ENCODE peak calls at places on chromosomes 11 and 22, in seven cellular contexts. One of them, this sample, is unnamed.
A peak's percentile ranks its signal among the peaks of the same experiment; 100 is the strongest.

GRCh38 chr11:46446343-46446751 is 54.8 kb upstream of the CHRM4 start:
- DNase-seq in neuronal stem cell: no peak
- DNase-seq in AG10803: peak; percentile 34
- DNase-seq in BE2C: no peak
- DNase-seq in brain microvascular endothelial cell: no peak
- DNase-seq in small intestine: no peak
- DNase-seq in lower leg skin: no peak
- DNase-seq in this sample: peak; percentile 28

GRCh38 chr22:28829358-28830181 is 29.2 kb upstream of the XBP1 start:
- DNase-seq in neuronal stem cell: peak; percentile 70
- DNase-seq in AG10803: peak; percentile 70
- DNase-seq in BE2C: peak; percentile 75
- DNase-seq in brain microvascular endothelial cell: peak; percentile 64
- DNase-seq in small intestine: peak; percentile 70
- DNase-seq in lower leg skin: peak; percentile 94
- DNase-seq in this sample: peak; percentile 22

GRCh38 chr11:2466869-2467694 is 22.3 kb downstream of the KCNQ1 start:
- DNase-seq in neuronal stem cell: no peak
- DNase-seq in AG10803: no peak
- DNase-seq in BE2C: no peak
- DNase-seq in brain microvascular endothelial cell: no peak
- DNase-seq in small intestine: peak; percentile 48
- DNase-seq in lower leg skin: peak; percentile 75
- DNase-seq in this sample: no peak

GRCh38 chr22:38572065-38572464 is 2.1 kb upstream of the DMC1 start:
- DNase-seq in neuronal stem cell: peak; percentile 17
- DNase-seq in AG10803: peak; percentile 61
- DNase-seq in BE2C: peak; percentile 39
- DNase-seq in brain microvascular endothelial cell: peak; percentile 65
- DNase-seq in small intestine: peak; percentile 51
- DNase-seq in lower leg skin: no peak
- DNase-seq in this sample: no peak

GRCh38 chr22:29621761-29622526 is 18.5 kb downstream of the NF2 start:
- DNase-seq in neuronal stem cell: no peak
- DNase-seq in AG10803: peak; percentile 97
- DNase-seq in BE2C: no peak
- DNase-seq in brain microvascular endothelial cell: peak; percentile 93
- DNase-seq in small intestine: peak; percentile 34
- DNase-seq in lower leg skin: no peak
- DNase-seq in this sample: peak; percentile 76

GRCh38 chr11:93659841-93660240 is 1.6 kb upstream of the CEP295 start:
- DNase-seq in neuronal stem cell: no peak
- DNase-seq in AG10803: no peak
- DNase-seq in BE2C: no peak
- DNase-seq in brain microvascular endothelial cell: no peak
- DNase-seq in small intestine: no peak
- DNase-seq in lower leg skin: no peak
- DNase-seq in this sample: no peak

GRCh38 chr11:58861533-58861932 is 17.0 kb upstream of the GLYATL2 start:
- DNase-seq in neuronal stem cell: no peak
- DNase-seq in AG10803: no peak
- DNase-seq in BE2C: no peak
- DNase-seq in brain microvascular endothelial cell: no peak
- DNase-seq in small intestine: no peak
- DNase-seq in lower leg skin: no peak
- DNase-seq in this sample: no peak

GRCh38 chr11:132054822-132055221 is 684.4 kb downstream of the NTM start:
- DNase-seq in neuronal stem cell: no peak
- DNase-seq in AG10803: peak; percentile 97
- DNase-seq in BE2C: no peak
- DNase-seq in brain microvascular endothelial cell: peak; percentile 84
- DNase-seq in small intestine: no peak
- DNase-seq in lower leg skin: no peak
- DNase-seq in this sample: peak; percentile 82

GRCh38 chr22:37303821-37304274 is 21.5 kb downstream of the CYTH4 start:
- DNase-seq in neuronal stem cell: no peak
- DNase-seq in AG10803: peak; percentile 83
- DNase-seq in BE2C: peak; percentile 49
- DNase-seq in brain microvascular endothelial cell: peak; percentile 91
- DNase-seq in small intestine: no peak
- DNase-seq in lower leg skin: no peak
- DNase-seq in this sample: peak; percentile 66

GRCh38 chr11:75346912-75347647 is 4.4 kb downstream of the ARRB1 start:
- DNase-seq in neuronal stem cell: no peak
- DNase-seq in AG10803: peak; percentile 77
- DNase-seq in BE2C: no peak
- DNase-seq in brain microvascular endothelial cell: no peak
- DNase-seq in small intestine: no peak
- DNase-seq in lower leg skin: no peak
- DNase-seq in this sample: no peak

GRCh38 chr22:45413368-45414211 is at the start of the genes RIBC2 and SMC1B:
- DNase-seq in neuronal stem cell: peak; percentile 64
- DNase-seq in AG10803: peak; percentile 68
- DNase-seq in BE2C: peak; percentile 90
- DNase-seq in brain microvascular endothelial cell: peak; percentile 63
- DNase-seq in small intestine: peak; percentile 77
- DNase-seq in lower leg skin: peak; percentile 93
- DNase-seq in this sample: peak; percentile 21

GRCh38 chr11:65216830-65217229 is 35.1 kb downstream of the CAPN1 start:
- DNase-seq in neuronal stem cell: no peak
- DNase-seq in AG10803: no peak
- DNase-seq in BE2C: no peak
- DNase-seq in brain microvascular endothelial cell: no peak
- DNase-seq in small intestine: no peak
- DNase-seq in lower leg skin: no peak
- DNase-seq in this sample: no peak

GRCh38 chr11:134742956-134743808 is 331.1 kb upstream of the B3GAT1 start:
- DNase-seq in neuronal stem cell: no peak
- DNase-seq in AG10803: no peak
- DNase-seq in BE2C: no peak
- DNase-seq in brain microvascular endothelial cell: peak; percentile 13
- DNase-seq in small intestine: peak; percentile 49
- DNase-seq in lower leg skin: peak; percentile 45
- DNase-seq in this sample: no peak

GRCh38 chr11:104094576-104094975 is 58.1 kb downstream of the DDI1 start:
- DNase-seq in neuronal stem cell: no peak
- DNase-seq in AG10803: peak; percentile 63
- DNase-seq in BE2C: no peak
- DNase-seq in brain microvascular endothelial cell: no peak
- DNase-seq in small intestine: no peak
- DNase-seq in lower leg skin: no peak
- DNase-seq in this sample: no peak

GRCh38 chr11:14422052-14422813 is 63.2 kb upstream of the RRAS2 start:
- DNase-seq in neuronal stem cell: peak; percentile 57
- DNase-seq in AG10803: peak; percentile 100
- DNase-seq in BE2C: peak; percentile 52
- DNase-seq in brain microvascular endothelial cell: peak; percentile 100
- DNase-seq in small intestine: peak; percentile 14
- DNase-seq in lower leg skin: peak; percentile 93
- DNase-seq in this sample: peak; percentile 99

GRCh38 chr11:61616443-61616842 is 35.6 kb upstream of the SYT7 start:
- DNase-seq in neuronal stem cell: no peak
- DNase-seq in AG10803: peak; percentile 19
- DNase-seq in BE2C: no peak
- DNase-seq in brain microvascular endothelial cell: peak; percentile 65
- DNase-seq in small intestine: no peak
- DNase-seq in lower leg skin: no peak
- DNase-seq in this sample: no peak

GRCh38 chr22:43992331-43992821 is 31.7 kb upstream of the PARVB start:
- DNase-seq in neuronal stem cell: no peak
- DNase-seq in AG10803: peak; percentile 85
- DNase-seq in BE2C: peak; percentile 27
- DNase-seq in brain microvascular endothelial cell: peak; percentile 6
- DNase-seq in small intestine: no peak
- DNase-seq in lower leg skin: no peak
- DNase-seq in this sample: peak; percentile 1

GRCh38 chr22:41989246-41989645 is 9.3 kb upstream of the WBP2NL start:
- DNase-seq in neuronal stem cell: no peak
- DNase-seq in AG10803: no peak
- DNase-seq in BE2C: no peak
- DNase-seq in brain microvascular endothelial cell: no peak
- DNase-seq in small intestine: no peak
- DNase-seq in lower leg skin: no peak
- DNase-seq in this sample: no peak

GRCh38 chr11:57493507-57494503 is 21.7 kb downstream of the SLC43A1 start:
- DNase-seq in neuronal stem cell: peak; percentile 48
- DNase-seq in AG10803: no peak
- DNase-seq in BE2C: peak; percentile 41
- DNase-seq in brain microvascular endothelial cell: no peak
- DNase-seq in small intestine: peak; percentile 60
- DNase-seq in lower leg skin: peak; percentile 92
- DNase-seq in this sample: no peak

GRCh38 chr11:12083380-12083779 is 27.0 kb upstream of the MICAL2 start:
- DNase-seq in neuronal stem cell: no peak
- DNase-seq in AG10803: no peak
- DNase-seq in BE2C: no peak
- DNase-seq in brain microvascular endothelial cell: no peak
- DNase-seq in small intestine: no peak
- DNase-seq in lower leg skin: peak; percentile 8
- DNase-seq in this sample: no peak

GRCh38 chr11:19316434-19316833 is 75.7 kb upstream of the E2F8 start:
- DNase-seq in neuronal stem cell: no peak
- DNase-seq in AG10803: peak; percentile 48
- DNase-seq in BE2C: no peak
- DNase-seq in brain microvascular endothelial cell: no peak
- DNase-seq in small intestine: no peak
- DNase-seq in lower leg skin: no peak
- DNase-seq in this sample: peak; percentile 39

GRCh38 chr11:2521081-2521480 is 76.3 kb downstream of the KCNQ1 start:
- DNase-seq in neuronal stem cell: no peak
- DNase-seq in AG10803: no peak
- DNase-seq in BE2C: peak; percentile 1
- DNase-seq in brain microvascular endothelial cell: no peak
- DNase-seq in small intestine: no peak
- DNase-seq in lower leg skin: peak; percentile 81
- DNase-seq in this sample: no peak

GRCh38 chr22:17580461-17581031 is 17.2 kb downstream of the SLC25A18 start:
- DNase-seq in neuronal stem cell: no peak
- DNase-seq in AG10803: no peak
- DNase-seq in BE2C: no peak
- DNase-seq in brain microvascular endothelial cell: no peak
- DNase-seq in small intestine: no peak
- DNase-seq in lower leg skin: no peak
- DNase-seq in this sample: no peak

GRCh38 chr11:124740277-124740882 is 638 bp downstream of the NRGN start:
- DNase-seq in neuronal stem cell: no peak
- DNase-seq in AG10803: no peak
- DNase-seq in BE2C: peak; percentile 53
- DNase-seq in brain microvascular endothelial cell: no peak
- DNase-seq in small intestine: no peak
- DNase-seq in lower leg skin: peak; percentile 88
- DNase-seq in this sample: no peak

GRCh38 chr11:103448966-103449365 is 339.7 kb downstream of the DYNC2H1 start:
- DNase-seq in neuronal stem cell: no peak
- DNase-seq in AG10803: no peak
- DNase-seq in BE2C: no peak
- DNase-seq in brain microvascular endothelial cell: no peak
- DNase-seq in small intestine: no peak
- DNase-seq in lower leg skin: no peak
- DNase-seq in this sample: no peak

DNA sequence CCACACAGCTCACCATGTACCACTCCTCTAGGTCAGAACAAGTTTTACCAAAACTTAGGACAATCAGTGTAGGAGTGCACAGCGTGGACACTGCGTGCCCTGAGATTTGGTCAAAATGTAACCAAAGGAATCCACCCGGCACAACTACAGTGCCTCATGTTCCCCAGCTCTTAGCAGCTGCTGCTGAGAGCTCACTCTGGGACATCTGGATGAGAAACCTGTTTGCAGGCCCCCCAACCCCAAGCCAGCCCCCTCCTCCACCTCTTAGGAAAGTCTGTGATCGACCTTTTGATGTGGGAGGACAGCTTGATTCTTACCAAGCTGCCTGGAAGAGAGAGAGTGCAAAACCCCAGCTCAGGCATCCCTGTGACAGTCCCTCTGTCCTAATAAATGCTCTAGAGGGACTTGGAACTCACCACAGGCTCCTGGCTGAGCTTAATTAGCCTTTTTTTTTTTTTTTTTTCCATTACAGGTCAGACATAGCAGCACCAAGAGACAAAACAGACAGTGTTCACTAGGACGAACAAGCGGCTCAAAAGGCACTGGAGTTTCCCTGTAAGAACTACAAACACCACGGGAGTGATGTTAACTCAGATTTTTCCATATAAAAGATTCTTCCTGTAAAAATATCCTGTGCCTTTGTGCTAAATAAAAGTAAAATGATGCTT is 101.2 kb upstream of the AKIP1 start:
- DNase-seq in neuronal stem cell: no peak
- DNase-seq in AG10803: peak; percentile 18
- DNase-seq in BE2C: no peak
- DNase-seq in brain microvascular endothelial cell: no peak
- DNase-seq in small intestine: peak; percentile 28
- DNase-seq in lower leg skin: no peak
- DNase-seq in this sample: no peak
- H3K4me3 ChIP-seq in neuronal stem cell: peak overlapping the region; percentile 75
- H3K4me3 ChIP-seq in AG10803: peak overlapping the region; percentile 89
- H3K4me3 ChIP-seq in BE2C: peak overlapping the region; percentile 76
- H3K4me3 ChIP-seq in brain microvascular endothelial cell: peak overlapping the region; percentile 62
- H3K4me3 ChIP-seq in small intestine: peak overlapping the region; percentile 59
- H3K4me3 ChIP-seq in lower leg skin: peak overlapping the region; percentile 33
- H3K4me3 ChIP-seq in this sample: peak overlapping the region; percentile 69

DNA sequence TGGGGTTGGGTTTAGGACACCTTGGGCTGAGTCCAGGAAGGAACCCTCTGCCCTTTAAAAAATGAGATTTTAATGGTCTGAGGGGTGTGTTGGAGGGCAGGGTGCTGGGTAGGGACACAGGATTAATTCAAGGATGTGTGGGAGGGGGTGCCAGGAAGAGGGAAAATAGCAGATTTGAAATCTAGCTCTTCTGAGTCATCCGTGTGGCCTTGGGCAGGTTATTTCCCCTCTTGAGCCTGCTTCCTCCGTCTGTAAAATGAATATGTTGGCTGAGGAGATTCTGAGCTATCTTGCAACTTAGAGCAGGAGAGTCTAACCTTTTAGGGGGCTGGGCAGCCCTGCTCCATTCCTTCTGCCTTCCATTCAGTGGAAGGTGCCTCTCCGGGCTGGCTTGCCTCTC is 3.0 kb downstream of the TSPAN18 start:
- DNase-seq in neuronal stem cell: no peak
- DNase-seq in AG10803: no peak
- DNase-seq in BE2C: no peak
- DNase-seq in brain microvascular endothelial cell: no peak
- DNase-seq in small intestine: no peak
- DNase-seq in lower leg skin: no peak
- DNase-seq in this sample: no peak
- H3K4me3 ChIP-seq in neuronal stem cell: no peak overlapping the region
- H3K4me3 ChIP-seq in AG10803: no peak overlapping the region
- H3K4me3 ChIP-seq in BE2C: no peak overlapping the region
- H3K4me3 ChIP-seq in brain microvascular endothelial cell: no peak overlapping the region
- H3K4me3 ChIP-seq in small intestine: no peak overlapping the region
- H3K4me3 ChIP-seq in lower leg skin: no peak overlapping the region
- H3K4me3 ChIP-seq in this sample: no peak overlapping the region

GRCh38 chr22:23538502-23538860 is 41.6 kb downstream of the IGLL1 start:
- DNase-seq in neuronal stem cell: no peak
- DNase-seq in AG10803: no peak
- DNase-seq in BE2C: no peak
- DNase-seq in brain microvascular endothelial cell: no peak
- DNase-seq in small intestine: no peak
- DNase-seq in lower leg skin: peak; percentile 75
- DNase-seq in this sample: no peak
- H3K4me3 ChIP-seq in neuronal stem cell: no peak overlapping the region
- H3K4me3 ChIP-seq in AG10803: no peak overlapping the region
- H3K4me3 ChIP-seq in BE2C: peak overlapping the region; percentile 15
- H3K4me3 ChIP-seq in brain microvascular endothelial cell: no peak overlapping the region
- H3K4me3 ChIP-seq in small intestine: no peak overlapping the region
- H3K4me3 ChIP-seq in lower leg skin: no peak overlapping the region
- H3K4me3 ChIP-seq in this sample: no peak overlapping the region

GRCh38 chr11:36454991-36455611 is 55.0 kb downstream of the TRAF6 start:
- DNase-seq in neuronal stem cell: peak; percentile 89
- DNase-seq in AG10803: peak; percentile 37
- DNase-seq in BE2C: no peak
- DNase-seq in brain microvascular endothelial cell: peak; percentile 18
- DNase-seq in small intestine: no peak
- DNase-seq in lower leg skin: no peak
- DNase-seq in this sample: no peak
- H3K4me3 ChIP-seq in neuronal stem cell: no peak overlapping the region
- H3K4me3 ChIP-seq in AG10803: no peak overlapping the region
- H3K4me3 ChIP-seq in BE2C: no peak overlapping the region
- H3K4me3 ChIP-seq in brain microvascular endothelial cell: no peak overlapping the region
- H3K4me3 ChIP-seq in small intestine: no peak overlapping the region
- H3K4me3 ChIP-seq in lower leg skin: no peak overlapping the region
- H3K4me3 ChIP-seq in this sample: no peak overlapping the region